ENCODE peak calls at places on chromosomes 1 and 21, in six cellular contexts. C, G, A, T, D and X are unnamed samples. For H3K36me3, the result is how much of the 10 kb centered on the place peaks cover.

GRCh38 chr21:44761747-44762208 is 39.8 kb downstream of the UBE2G2 start:
- DNase-seq in G (no peak), D (no peak), C (no peak), A (no peak), T (no peak), X (no peak)

GRCh38 chr21:15135867-15136629 is 71.2 kb upstream of the NRIP1 start:
- DNase-seq in D (no peak), T (no peak), G (no peak), C (no peak), A (no peak), X (no peak)

GRCh38 chr1:241838831-241839365 is 9.1 kb upstream of the EXO1 start:
- DNase-seq in T (no peak), A (no peak), D (no peak), C (no peak), G (no peak), X (no peak)

GRCh38 chr1:193031431-193031830 is 27.7 kb downstream of the UCHL5 start:
- DNase-seq in G (peak), A (no peak), C (no peak), D (no peak), T (no peak), X (no peak)

GRCh38 chr1:227773558-227773957 is 38.3 kb downstream of the SNAP47 start:
- DNase-seq in T (no peak), G (no peak), D (no peak), C (peak), A (no peak), X (no peak)

GRCh38 chr21:39321424-39321823 is 8.0 kb upstream of the BRWD1 start:
- DNase-seq in D (no peak), A (peak), G (no peak), C (no peak), T (no peak), X (no peak)

GRCh38 chr1:245276426-245276825 is 121.6 kb downstream of the KIF26B start:
- DNase-seq in G (no peak), D (no peak), A (no peak), T (no peak), C (no peak), X (no peak)

GRCh38 chr1:62530516-62531154 is 66.7 kb upstream of the ANGPTL3 start:
- DNase-seq in C (peak), T (peak), D (peak), G (peak), A (peak), X (peak)

GRCh38 chr1:47786301-47786700 is 210.9 kb downstream of the TRABD2B start:
- DNase-seq in G (no peak), D (no peak), T (no peak), A (no peak), C (no peak), X (no peak)

GRCh38 chr1:189313488-189313887 is 1164.2 kb downstream of the BRINP3 start:
- DNase-seq in G (no peak), A (no peak), D (no peak), T (no peak), C (no peak), X (no peak)

GRCh38 chr1:107250169-107250568 is 109.3 kb downstream of the NTNG1 start:
- DNase-seq in T (no peak), G (no peak), D (no peak), C (no peak), A (no peak), X (no peak)

GRCh38 chr1:223745731-223746130 is 33.4 kb downstream of the CAPN2 start:
- DNase-seq in T (no peak), D (no peak), G (peak), A (no peak), C (no peak), X (no peak)

GRCh38 chr1:48741380-48741779 is 35.3 kb downstream of the BEND5 start:
- DNase-seq in A (no peak), T (no peak), C (no peak), G (no peak), D (no peak), X (no peak)

GRCh38 chr1:167717351-167717750 is 4.4 kb upstream of the MPZL1 start:
- DNase-seq in G (no peak), A (no peak), T (no peak), D (no peak), C (no peak), X (no peak)

GRCh38 chr1:231636157-231636556 is 9.6 kb downstream of the DISC1 start:
- DNase-seq in C (no peak), T (no peak), A (no peak), G (peak), D (no peak), X (no peak)

GRCh38 chr1:198936371-198937083 is 297.7 kb downstream of the PTPRC start:
- DNase-seq in C (no peak), A (no peak), D (no peak), G (peak), T (no peak), X (peak)

GRCh38 chr1:198933506-198933905 is 294.7 kb downstream of the PTPRC start:
- DNase-seq in C (no peak), G (no peak), A (no peak), D (no peak), T (no peak), X (no peak)

GRCh38 chr1:198934901-198935301 is 296.1 kb downstream of the PTPRC start:
- DNase-seq in T (no peak), G (no peak), D (no peak), C (no peak), A (no peak), X (no peak)

GRCh38 chr1:198934414-198934813 is 295.6 kb downstream of the PTPRC start:
- DNase-seq in T (no peak), C (no peak), A (no peak), G (no peak), D (no peak), X (no peak)

DNA sequence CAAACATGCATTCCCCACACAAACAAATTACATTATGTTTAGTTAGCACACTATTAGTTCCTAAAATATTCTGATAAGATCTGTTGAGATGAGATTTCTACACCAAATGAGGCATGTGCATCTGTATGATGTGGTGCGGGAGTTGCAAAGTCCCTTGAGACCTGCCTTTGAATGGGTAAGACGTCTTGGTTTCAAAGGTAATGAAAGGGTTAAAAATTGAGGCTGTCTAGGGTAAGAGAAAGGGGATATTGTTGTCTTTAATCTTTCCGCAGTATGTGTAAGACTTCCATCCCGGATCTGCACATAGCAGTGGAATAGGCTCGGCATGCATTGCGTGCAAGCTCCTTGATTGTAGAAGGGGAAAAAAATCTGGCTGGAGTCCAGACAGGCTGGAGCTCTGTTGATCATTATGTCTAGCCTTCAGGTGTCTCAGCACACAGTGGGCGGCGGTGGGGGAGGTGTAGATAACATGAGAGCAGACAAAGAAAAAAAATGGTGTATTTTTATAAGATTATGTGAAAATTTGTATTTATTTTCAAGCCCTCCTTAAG is 296.6 kb downstream of the PTPRC start:
- DNase-seq in G (peak), D (no peak), A (peak), C (peak), T (peak), X (peak)
- H3K27ac ChIP-seq in G (peak), D (no peak), A (peak), C (peak), T (no peak), X (peak)

DNA sequence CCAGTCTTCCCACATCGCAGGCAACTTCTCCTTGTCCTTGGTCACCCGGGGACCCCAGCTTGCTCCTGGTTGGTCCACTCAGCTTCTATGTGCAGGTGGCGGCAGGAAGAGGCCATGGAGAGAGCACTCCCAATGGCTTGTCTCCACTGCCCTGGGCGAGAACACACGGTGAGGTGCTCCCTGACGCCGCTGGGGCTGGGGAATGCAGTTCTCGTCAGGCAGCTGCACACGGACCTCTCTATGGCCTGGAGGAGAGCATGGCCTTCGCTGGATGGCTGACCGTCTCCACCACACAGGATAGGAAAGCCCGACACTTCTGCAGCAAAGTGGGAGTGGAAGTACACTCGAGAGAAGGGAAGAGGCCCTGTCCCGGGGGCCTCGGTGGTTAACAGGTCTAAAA is 11.8 kb downstream of the C1orf174 start:
- DNase-seq in C (no peak), T (no peak), D (no peak), A (no peak), G (no peak), X (no peak)
- H3K36me3 ChIP-seq in C (half or more), T (under half), D (half or more), A (under half), G (under half), X (under half)

GRCh38 chr21:31557956-31558838 is 101.3 kb upstream of the SOD1 start:
- DNase-seq in A (no peak), G (no peak), T (no peak), C (peak), D (no peak), X (peak)
- TF ChIP-seq CTCF in A (no peak), G (no peak), T (no peak), C (no peak), D (no peak), X (no peak)

GRCh38 chr1:12132078-12132477 is 34.7 kb upstream of the TNFRSF1B start:
- DNase-seq in C (no peak), A (no peak), T (no peak), G (peak), D (no peak), X (no peak)
- H3K27ac ChIP-seq in C (peak), A (peak), T (no peak), G (no peak), D (no peak), X (no peak)

DNA sequence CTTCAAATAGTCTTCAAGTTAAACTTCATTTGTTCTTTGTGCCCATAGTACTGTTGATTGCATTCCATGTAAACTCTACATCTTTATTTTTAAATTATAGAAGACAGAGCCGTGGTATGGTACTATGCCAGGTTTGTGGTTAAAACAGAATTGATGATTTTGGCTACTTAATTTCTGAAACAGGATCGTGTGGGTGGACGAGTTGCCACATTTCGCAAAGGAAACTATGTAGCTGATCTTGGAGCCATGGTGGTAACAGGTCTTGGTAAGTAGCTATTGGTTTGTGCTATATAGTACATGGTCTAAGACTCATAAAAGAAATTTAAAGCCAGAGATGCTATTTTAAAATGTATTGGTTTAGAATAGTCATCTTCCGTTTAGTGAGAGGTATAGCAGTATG is 38.0 kb downstream of the KDM1A start:
- DNase-seq in T (no peak), G (no peak), D (no peak), C (no peak), A (no peak), X (no peak)
- H3K36me3 ChIP-seq in T (under half), G (under half), D (half or more), C (half or more), A (under half), X (under half)

GRCh38 chr1:41394405-41394804 is 33.2 kb downstream of the FOXO6 start:
- DNase-seq in C (no peak), D (no peak), T (no peak), A (no peak), G (no peak), X (no peak)

GRCh38 chr1:41393993-41394392 is 32.8 kb downstream of the FOXO6 start:
- DNase-seq in D (no peak), T (no peak), G (no peak), A (no peak), C (no peak), X (no peak)

GRCh38 chr1:41396084-41396483 is 34.9 kb downstream of the FOXO6 start:
- DNase-seq in D (no peak), T (no peak), G (no peak), A (no peak), C (no peak), X (no peak)

GRCh38 chr1:41395599-41395956 is 34.3 kb downstream of the FOXO6 start:
- DNase-seq in D (no peak), T (no peak), G (no peak), C (no peak), A (no peak), X (no peak)

GRCh38 chr1:41394918-41395598 is 33.8 kb downstream of the FOXO6 start:
- DNase-seq in D (peak), A (no peak), C (no peak), T (no peak), G (no peak), X (no peak)
- TF ChIP-seq CTCF in D (no peak), A (no peak), C (no peak), T (no peak), G (no peak), X (no peak)

GRCh38 chr1:102715150-102715549 is 393.2 kb downstream of the COL11A1 start:
- DNase-seq in G (no peak), A (no peak), T (no peak), C (no peak), D (no peak), X (no peak)
- H3K27ac ChIP-seq in G (no peak), A (no peak), T (no peak), C (no peak), D (no peak), X (no peak)

GRCh38 chr1:43446881-43447835 is 6.6 kb downstream of the HYI start:
- DNase-seq in G (no peak), T (no peak), A (no peak), C (no peak), D (no peak), X (no peak)
- H3K36me3 ChIP-seq in G (half or more), T (under half), A (under half), C (half or more), D (half or more), X (under half)

GRCh38 chr1:80218112-80218511 is 1211.6 kb upstream of the ADGRL4 start:
- DNase-seq in G (peak), A (no peak), T (no peak), D (peak), C (no peak), X (no peak)

GRCh38 chr1:80221319-80221718 is 1214.8 kb upstream of the ADGRL4 start:
- DNase-seq in G (no peak), T (no peak), D (no peak), A (no peak), C (no peak), X (no peak)

GRCh38 chr1:80214888-80215540 is 1208.5 kb upstream of the ADGRL4 start:
- DNase-seq in A (no peak), D (no peak), C (no peak), G (no peak), T (no peak), X (no peak)

GRCh38 chr1:80212958-80213357 is 1206.4 kb upstream of the ADGRL4 start:
- DNase-seq in G (no peak), A (no peak), C (no peak), D (no peak), T (no peak), X (no peak)

DNA sequence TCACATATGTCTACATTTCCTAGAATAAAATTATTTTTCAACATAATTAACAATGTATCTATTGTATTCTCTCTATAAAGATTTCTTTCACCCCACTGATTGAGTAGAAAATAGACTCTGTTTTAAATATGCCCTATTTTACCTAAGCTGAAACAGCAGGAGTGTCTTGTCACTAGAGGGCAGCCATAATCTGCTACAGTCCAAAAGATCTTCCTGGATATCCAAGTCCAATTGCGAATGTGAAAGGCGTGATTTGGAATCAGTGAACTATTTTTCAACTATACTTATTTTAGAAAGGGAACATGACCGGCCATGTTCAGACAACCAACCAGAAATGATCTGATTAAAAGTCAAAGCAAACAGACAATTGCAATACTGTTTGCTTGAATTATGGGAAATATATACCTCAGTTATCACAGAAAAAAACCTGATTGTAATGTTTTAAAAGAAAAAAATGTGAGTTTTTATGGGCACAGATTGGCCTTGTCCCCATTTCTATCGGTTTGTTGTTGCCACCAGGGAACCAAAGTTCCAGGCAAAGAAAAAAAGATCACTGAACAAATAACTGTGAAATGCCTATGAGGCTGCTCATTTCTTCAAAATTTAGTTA is 1211.0 kb upstream of the ADGRL4 start:
- DNase-seq in T (peak), A (no peak), C (no peak), G (peak), D (no peak), X (peak)
- TF ChIP-seq CTCF in T (no peak), A (peak), C (peak), G (peak), D (no peak), X (no peak)